ENCODE peak calls at places on chromosomes 4 and X, in five cellular contexts. Z is PC-3, X is fibroblast of lung, F is ascending aorta, U is uterus. B is an unnamed sample. For H3K4me1, the result is how much of the 10 kb centered on the place peaks cover.

GRCh38 chr4:180098601-180099000 is 2144.6 kb upstream of the TENM3 start:
- DNase-seq in Z (no peak), X (no peak), F (no peak), U (no peak), B (no peak)

GRCh38 chrX:88991583-88992132 is 244.6 kb downstream of the CPXCR1 start:
- DNase-seq in Z (no peak), X (no peak), F (no peak), U (no peak), B (no peak)

GRCh38 chr4:4575284-4576211 is 33.7 kb upstream of the STX18 start:
- DNase-seq in Z (peak), X (peak), F (no peak), U (peak), B (peak)

GRCh38 chr4:121789960-121790829 is 10.9 kb upstream of the EXOSC9 start:
- DNase-seq in Z (peak), X (peak), F (no peak), U (no peak), B (no peak)

GRCh38 chr4:86942185-86942666 is 7.4 kb downstream of the AFF1 start:
- DNase-seq in Z (peak), X (peak), F (no peak), U (no peak), B (no peak)

GRCh38 chr4:48710446-48711209 is 69.5 kb downstream of the FRYL start:
- DNase-seq in Z (no peak), X (no peak), F (no peak), U (no peak), B (no peak)

GRCh38 chr4:157217708-157218107 is 2.8 kb upstream of the GRIA2 start:
- DNase-seq in Z (peak), X (peak), F (no peak), U (no peak), B (no peak)

GRCh38 chr4:88722276-88722780 is 24.7 kb upstream of the NAP1L5 start:
- DNase-seq in Z (no peak), X (no peak), F (no peak), U (no peak), B (no peak)

GRCh38 chr4:15653864-15654391 is 1.2 kb downstream of the FBXL5 start:
- DNase-seq in Z (peak), X (peak), F (no peak), U (no peak), B (no peak)

GRCh38 chr4:87029356-87029755 is 94.5 kb downstream of the AFF1 start:
- DNase-seq in Z (no peak), X (no peak), F (no peak), U (peak), B (no peak)

GRCh38 chrX:114611018-114611619 is 27.2 kb downstream of the HTR2C start:
- DNase-seq in Z (peak), X (peak), F (no peak), U (peak), B (no peak)

GRCh38 chr4:69322055-69322454 is 41.8 kb downstream of the UGT2B28 start:
- DNase-seq in Z (peak), X (peak), F (no peak), U (no peak), B (no peak)

GRCh38 chr4:1834047-1834769 is 21.7 kb downstream of the LETM1 start:
- DNase-seq in Z (no peak), X (no peak), F (no peak), U (peak), B (no peak)

GRCh38 chrX:39957816-39958561 is 139.8 kb downstream of the BCOR start:
- DNase-seq in Z (no peak), X (peak), F (no peak), U (no peak), B (no peak)

GRCh38 chrX:108447303-108447702 is 7.7 kb downstream of the COL4A5 start:
- DNase-seq in Z (peak), X (peak), F (no peak), U (no peak), B (no peak)

GRCh38 chr4:142293536-142293935 is 552.6 kb downstream of the INPP4B start:
- DNase-seq in Z (peak), X (no peak), F (no peak), U (no peak), B (no peak)

GRCh38 chr4:99438578-99438875 is 3.4 kb upstream of the ADH7 start:
- DNase-seq in Z (no peak), X (no peak), F (no peak), U (no peak), B (no peak)

GRCh38 chr4:128286474-128287158 is 997 bp downstream of the PGRMC2 start:
- DNase-seq in Z (peak), X (peak), F (no peak), U (no peak), B (no peak)
- H3K4me3 ChIP-seq in Z (peak), X (peak), F (peak), U (peak), B (peak)

GRCh38 chr4:8227771-8228318 is 28.8 kb downstream of the SH3TC1 start:
- DNase-seq in Z (no peak), X (no peak), F (no peak), U (no peak), B (peak)
- H3K4me1 ChIP-seq in Z (under half), X (under half), F (under half), U (under half), B (under half)

DNA sequence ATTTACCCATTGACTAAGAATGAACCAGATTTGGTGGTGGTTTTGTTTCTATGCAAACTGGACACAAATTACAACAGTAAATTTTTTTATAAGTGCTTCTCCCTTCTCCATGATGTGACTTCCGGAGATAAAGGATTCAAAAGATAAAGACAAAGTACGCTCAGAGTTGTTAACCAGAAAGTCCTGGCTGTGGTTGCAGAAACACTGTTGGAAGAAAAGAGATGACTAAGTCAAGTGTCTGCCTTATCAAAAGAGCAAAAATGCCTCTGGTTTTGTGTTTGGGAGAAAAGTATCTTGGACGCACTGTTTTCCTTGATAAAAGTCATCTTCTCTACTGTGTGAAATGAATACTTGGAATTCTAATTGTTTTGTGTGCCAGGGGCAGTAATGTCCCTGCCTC is 213.4 kb downstream of the GC start:
- DNase-seq in Z (no peak), X (no peak), F (no peak), U (no peak), B (no peak)
- H3K27ac ChIP-seq in Z (no peak), X (no peak), F (no peak), U (no peak), B (no peak)

GRCh38 chr4:176320976-176321361 is 1.2 kb downstream of the SPCS3 start:
- DNase-seq in Z (no peak), X (no peak), F (no peak), U (no peak), B (no peak)

GRCh38 chr4:176321589-176321988 is 1.8 kb downstream of the SPCS3 start:
- DNase-seq in Z (no peak), X (no peak), F (no peak), U (no peak), B (no peak)

GRCh38 chr4:176320340-176320975 is 692 bp downstream of the SPCS3 start:
- DNase-seq in Z (peak), X (peak), F (peak), U (peak), B (peak)

GRCh38 chr4:176319704-176320339 is at the start of gene SPCS3:
- DNase-seq in Z (peak), X (peak), F (peak), U (peak), B (peak)

GRCh38 chr4:176323511-176324160 is 3.9 kb downstream of the SPCS3 start:
- DNase-seq in Z (no peak), X (peak), F (no peak), U (no peak), B (no peak)
- H3K4me3 ChIP-seq in Z (no peak), X (peak), F (no peak), U (no peak), B (no peak)

DNA sequence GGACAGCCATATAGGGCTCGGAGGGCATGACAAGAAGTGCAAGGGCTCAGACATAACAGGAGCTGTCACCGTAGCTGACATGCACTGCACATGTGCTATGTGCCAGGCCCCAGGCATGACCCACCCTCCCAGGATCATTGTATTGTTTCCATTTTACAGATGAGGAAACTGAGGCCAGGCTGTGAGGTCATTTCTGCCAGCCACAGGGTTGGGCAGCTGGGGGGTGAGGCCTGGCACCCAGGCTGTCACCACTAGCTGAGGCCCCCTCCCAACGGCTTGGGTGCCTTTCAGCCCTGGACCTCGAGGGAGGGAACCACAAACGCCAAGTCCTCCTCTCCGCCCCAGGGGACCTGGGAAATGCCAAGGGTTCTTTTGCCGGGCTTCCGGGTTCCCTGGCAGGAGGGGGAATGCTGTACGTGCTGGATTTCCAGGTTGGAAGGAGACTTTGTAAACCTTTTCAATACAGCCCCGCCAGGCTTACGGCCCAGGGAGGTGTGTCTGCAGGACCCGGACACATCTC is 12.6 kb downstream of the TREX2 start:
- DNase-seq in Z (no peak), X (no peak), F (no peak), U (no peak), B (no peak)
- H3K4me1 ChIP-seq in Z (under half), X (under half), F (under half), U (under half), B (under half)

B was measured in pancreas.